ENCODE peak calls at places on chromosomes 3 and 15, in four cellular contexts. One of them, this sample, is unnamed.

GRCh38 chr3:9889405-9889804 is 1.0 kb upstream of the JAGN1 start:
- DNase-seq in testis: no peak
- DNase-seq in neural progenitor cell: no peak
- DNase-seq in astrocyte: no peak
- DNase-seq in this sample: no peak

GRCh38 chr3:101964861-101965260 is 115.5 kb downstream of the NFKBIZ start:
- DNase-seq in neural progenitor cell: peak
- DNase-seq in testis: no peak
- DNase-seq in astrocyte: peak
- DNase-seq in this sample: peak

GRCh38 chr15:63348392-63348791 is 33.3 kb downstream of the CA12 start:
- DNase-seq in astrocyte: peak
- DNase-seq in testis: peak
- DNase-seq in neural progenitor cell: no peak
- DNase-seq in this sample: peak

GRCh38 chr15:101242160-101242998 is 9.5 kb downstream of the CHSY1 start:
- DNase-seq in astrocyte: peak
- DNase-seq in testis: no peak
- DNase-seq in neural progenitor cell: no peak
- DNase-seq in this sample: peak

GRCh38 chr3:32961189-32961715 is 9.8 kb downstream of the CCR4 start:
- DNase-seq in astrocyte: no peak
- DNase-seq in neural progenitor cell: no peak
- DNase-seq in testis: no peak
- DNase-seq in this sample: no peak

GRCh38 chr15:69413822-69414701 is at the start of gene KIF23:
- DNase-seq in astrocyte: peak
- DNase-seq in neural progenitor cell: peak
- DNase-seq in testis: peak
- DNase-seq in this sample: peak

GRCh38 chr3:166274342-166274741 is 437.1 kb upstream of the BCHE start:
- DNase-seq in neural progenitor cell: no peak
- DNase-seq in testis: no peak
- DNase-seq in astrocyte: peak
- DNase-seq in this sample: peak

GRCh38 chr3:8938021-8938420 is 25.3 kb downstream of the RAD18 start:
- DNase-seq in testis: no peak
- DNase-seq in neural progenitor cell: peak
- DNase-seq in astrocyte: peak
- DNase-seq in this sample: peak

GRCh38 chr3:115927210-115927609 is 303.9 kb downstream of the GAP43 start:
- DNase-seq in neural progenitor cell: no peak
- DNase-seq in testis: peak
- DNase-seq in astrocyte: no peak
- DNase-seq in this sample: no peak

GRCh38 chr3:179410317-179410716 is 41.0 kb downstream of the GNB4 start:
- DNase-seq in neural progenitor cell: peak
- DNase-seq in testis: no peak
- DNase-seq in astrocyte: peak
- DNase-seq in this sample: no peak

GRCh38 chr3:182357928-182358327 is 435.4 kb upstream of the ATP11B start:
- DNase-seq in neural progenitor cell: peak
- DNase-seq in testis: no peak
- DNase-seq in astrocyte: no peak
- DNase-seq in this sample: no peak

GRCh38 chr15:65414841-65415621 is 7.7 kb downstream of the IGDCC4 start:
- DNase-seq in neural progenitor cell: peak
- DNase-seq in testis: peak
- DNase-seq in astrocyte: peak
- DNase-seq in this sample: peak

GRCh38 chr3:98732239-98733054 is 30.7 kb upstream of the ST3GAL6 start:
- DNase-seq in testis: peak
- DNase-seq in neural progenitor cell: peak
- DNase-seq in astrocyte: peak
- DNase-seq in this sample: no peak

GRCh38 chr3:7536510-7536909 is 675.6 kb downstream of the GRM7 start:
- DNase-seq in neural progenitor cell: no peak
- DNase-seq in testis: no peak
- DNase-seq in astrocyte: peak
- DNase-seq in this sample: no peak

GRCh38 chr3:158725348-158725966 is 6.8 kb downstream of the RARRES1 start:
- DNase-seq in astrocyte: peak
- DNase-seq in testis: no peak
- DNase-seq in neural progenitor cell: no peak
- DNase-seq in this sample: peak

GRCh38 chr3:55226696-55227095 is 260.4 kb downstream of the WNT5A start:
- DNase-seq in neural progenitor cell: no peak
- DNase-seq in astrocyte: no peak
- DNase-seq in testis: no peak
- DNase-seq in this sample: no peak

GRCh38 chr15:89776274-89777072 is at the start of gene MESP2:
- DNase-seq in astrocyte: peak
- DNase-seq in testis: peak
- DNase-seq in neural progenitor cell: peak
- DNase-seq in this sample: peak

GRCh38 chr3:39260957-39261356 is 18.9 kb downstream of the CX3CR1 start:
- DNase-seq in astrocyte: peak
- DNase-seq in testis: peak
- DNase-seq in neural progenitor cell: no peak
- DNase-seq in this sample: peak

GRCh38 chr15:56042982-56043980 is 49.9 kb upstream of the NEDD4 start:
- DNase-seq in neural progenitor cell: no peak
- DNase-seq in astrocyte: no peak
- DNase-seq in testis: no peak
- DNase-seq in this sample: peak

GRCh38 chr3:108036984-108037741 is 53.7 kb downstream of the CD47 start:
- DNase-seq in neural progenitor cell: no peak
- DNase-seq in testis: no peak
- DNase-seq in astrocyte: peak
- DNase-seq in this sample: no peak

GRCh38 chr15:74724570-74725240 is 623 bp downstream of the CYP1A1 start:
- DNase-seq in neural progenitor cell: no peak
- DNase-seq in astrocyte: no peak
- DNase-seq in testis: no peak
- DNase-seq in this sample: no peak
- H3K4me3 ChIP-seq in neural progenitor cell: no peak
- H3K4me3 ChIP-seq in astrocyte: no peak
- H3K4me3 ChIP-seq in testis: no peak
- H3K4me3 ChIP-seq in this sample: no peak

GRCh38 chr15:67385971-67386370 is 131.4 kb downstream of the IQCH start:
- DNase-seq in testis: no peak
- DNase-seq in neural progenitor cell: no peak
- DNase-seq in astrocyte: no peak
- DNase-seq in this sample: peak
- TF ChIP-seq CTCF in testis: no peak
- TF ChIP-seq CTCF in neural progenitor cell: no peak
- TF ChIP-seq CTCF in astrocyte: no peak
- TF ChIP-seq CTCF in this sample: no peak

DNA sequence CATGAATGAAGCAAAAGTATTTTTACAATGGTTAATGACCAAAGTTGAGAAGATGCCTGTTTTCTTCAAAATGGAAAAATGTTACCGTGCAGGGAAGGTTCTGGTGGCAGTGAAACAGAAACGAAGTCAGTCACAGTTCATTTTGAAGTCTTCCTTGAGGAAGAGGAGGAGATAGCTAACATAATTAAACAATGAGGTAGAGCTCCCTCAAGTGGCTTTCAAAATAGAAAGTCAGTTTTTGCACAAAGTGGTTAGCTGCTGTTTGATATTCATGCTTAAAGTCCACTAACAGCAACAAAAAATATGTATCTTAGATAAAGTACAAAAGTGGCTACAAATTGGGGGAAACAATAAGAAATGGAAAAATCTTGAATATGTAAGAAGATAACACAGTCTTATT is 87.3 kb downstream of the TFG start:
- DNase-seq in testis: no peak
- DNase-seq in astrocyte: peak
- DNase-seq in neural progenitor cell: peak
- DNase-seq in this sample: peak
- H3K4me3 ChIP-seq in testis: no peak
- H3K4me3 ChIP-seq in astrocyte: no peak
- H3K4me3 ChIP-seq in neural progenitor cell: no peak
- H3K4me3 ChIP-seq in this sample: no peak

GRCh38 chr3:128745742-128746141 is 19.8 kb downstream of the RAB7A start:
- DNase-seq in neural progenitor cell: no peak
- DNase-seq in astrocyte: no peak
- DNase-seq in testis: no peak
- DNase-seq in this sample: no peak
- TF ChIP-seq CTCF in neural progenitor cell: peak
- TF ChIP-seq CTCF in astrocyte: no peak
- TF ChIP-seq CTCF in testis: no peak
- TF ChIP-seq CTCF in this sample: no peak

GRCh38 chr3:48631516-48632448 is 3.5 kb downstream of the SLC26A6 start:
- DNase-seq in neural progenitor cell: no peak
- DNase-seq in astrocyte: no peak
- DNase-seq in testis: no peak
- DNase-seq in this sample: no peak

GRCh38 chr3:48633256-48633655 is 2.0 kb downstream of the SLC26A6 start:
- DNase-seq in testis: no peak
- DNase-seq in astrocyte: no peak
- DNase-seq in neural progenitor cell: no peak
- DNase-seq in this sample: no peak

GRCh38 chr3:48634661-48635221 is 520 bp downstream of the SLC26A6 start:
- DNase-seq in neural progenitor cell: peak
- DNase-seq in testis: peak
- DNase-seq in astrocyte: peak
- DNase-seq in this sample: peak

GRCh38 chr3:48635222-48636021 is at the start of gene SLC26A6:
- DNase-seq in testis: peak
- DNase-seq in astrocyte: peak
- DNase-seq in neural progenitor cell: peak
- DNase-seq in this sample: peak

DNA sequence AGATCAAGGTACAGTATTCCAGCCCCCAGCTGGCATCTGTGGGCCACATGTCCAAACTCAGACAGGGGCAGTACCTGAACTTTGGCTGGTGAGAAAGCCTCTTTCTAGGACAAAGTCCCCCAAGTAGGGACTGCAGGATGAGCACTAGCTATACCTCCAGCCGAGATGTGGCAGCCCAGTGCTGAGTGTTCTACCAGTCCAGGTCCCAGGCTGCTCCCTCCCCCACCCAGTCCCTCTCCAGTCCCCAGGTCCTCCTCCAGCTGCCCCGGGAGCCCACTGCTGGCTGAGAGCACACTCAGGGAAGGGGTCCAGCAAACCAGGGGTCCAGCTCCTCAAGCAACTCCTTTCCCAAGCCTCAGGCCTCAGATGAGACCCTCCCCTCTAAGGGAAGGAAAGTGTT is 1.5 kb downstream of the SLC26A6 start:
- DNase-seq in testis: no peak
- DNase-seq in neural progenitor cell: no peak
- DNase-seq in astrocyte: no peak
- DNase-seq in this sample: no peak
- H3K4me3 ChIP-seq in testis: no peak
- H3K4me3 ChIP-seq in neural progenitor cell: no peak
- H3K4me3 ChIP-seq in astrocyte: no peak
- H3K4me3 ChIP-seq in this sample: peak

GRCh38 chr3:156148946-156149348 is 28.6 kb downstream of the KCNAB1 start:
- DNase-seq in neural progenitor cell: no peak
- DNase-seq in astrocyte: peak
- DNase-seq in testis: peak
- DNase-seq in this sample: peak

GRCh38 chr3:156148345-156148945 is 28.1 kb downstream of the KCNAB1 start:
- DNase-seq in neural progenitor cell: no peak
- DNase-seq in testis: no peak
- DNase-seq in astrocyte: peak
- DNase-seq in this sample: no peak

GRCh38 chr3:156151824-156152428 is 31.5 kb downstream of the KCNAB1 start:
- DNase-seq in astrocyte: peak
- DNase-seq in neural progenitor cell: peak
- DNase-seq in testis: peak
- DNase-seq in this sample: peak

GRCh38 chr3:156150434-156151066 is 30.2 kb downstream of the KCNAB1 start:
- DNase-seq in neural progenitor cell: peak
- DNase-seq in testis: peak
- DNase-seq in astrocyte: peak
- DNase-seq in this sample: peak

DNA sequence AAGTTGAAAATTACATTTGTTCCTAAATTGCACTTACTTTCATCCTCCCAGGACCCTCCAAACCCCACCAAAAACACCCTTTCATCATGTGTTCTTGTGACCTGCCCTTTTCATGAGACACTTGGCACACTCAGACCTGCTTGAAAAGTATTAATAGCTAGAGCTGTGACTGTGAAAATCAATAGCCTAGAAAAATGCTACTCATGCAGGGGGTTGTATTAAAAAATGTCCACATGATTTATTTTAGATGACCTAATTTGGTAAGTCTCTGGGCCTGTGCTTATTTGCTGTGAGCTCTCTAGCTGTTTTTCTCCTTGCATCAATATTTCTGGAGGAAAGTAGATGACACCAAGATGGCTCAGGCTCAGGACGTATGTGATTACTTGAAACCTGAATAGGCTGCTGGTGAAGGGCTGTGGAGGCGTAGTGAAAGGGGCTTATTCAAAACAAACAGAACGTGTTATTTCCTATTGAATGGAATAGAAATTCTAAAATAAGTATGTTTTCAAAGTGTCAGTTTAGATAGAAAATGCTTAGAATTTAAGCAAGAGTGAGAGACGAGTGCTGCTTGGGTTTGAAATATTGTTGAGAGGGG is 29.5 kb downstream of the KCNAB1 start:
- DNase-seq in neural progenitor cell: peak
- DNase-seq in testis: no peak
- DNase-seq in astrocyte: peak
- DNase-seq in this sample: peak
- TF ChIP-seq CTCF in neural progenitor cell: no peak
- TF ChIP-seq CTCF in testis: no peak
- TF ChIP-seq CTCF in astrocyte: no peak
- TF ChIP-seq CTCF in this sample: no peak

This sample was measured in fibroblast of the aortic adventitia.